ENCODE peak calls at places on chromosomes 1 and 21, in six cellular contexts. M is CD8-positive, alpha-beta T cell; G is uterus; O is mesendoderm; L is psoas muscle; H is aorta. D is an unnamed sample.

GRCh38 chr21:40204956-40205355 is 337.7 kb downstream of the PCP4 start:
- DNase-seq in M (no peak), G (no peak), O (no peak), L (no peak), H (no peak), D (no peak)

GRCh38 chr21:15014220-15014619 is 50.6 kb downstream of the NRIP1 start:
- DNase-seq in M (no peak), G (no peak), O (no peak), L (no peak), H (no peak), D (no peak)

GRCh38 chr1:41619511-41620364 is 135.3 kb upstream of the EDN2 start:
- DNase-seq in M (no peak), G (no peak), O (peak), L (no peak), H (peak), D (no peak)

GRCh38 chr1:119275145-119275929 is 93.2 kb upstream of the HAO2 start:
- DNase-seq in M (no peak), G (peak), O (peak), L (no peak), H (no peak), D (peak)

GRCh38 chr21:17083084-17083483 is 429.8 kb upstream of the CXADR start:
- DNase-seq in M (no peak), G (no peak), O (peak), L (no peak), H (no peak), D (no peak)

GRCh38 chr1:179166663-179167417 is 62.6 kb downstream of the ABL2 start:
- DNase-seq in M (no peak), G (no peak), O (no peak), L (no peak), H (no peak), D (no peak)

GRCh38 chr1:29311352-29312030 is 75.2 kb downstream of the PTPRU start:
- DNase-seq in M (no peak), G (peak), O (no peak), L (no peak), H (no peak), D (no peak)

GRCh38 chr1:93753766-93754763 is 72.4 kb upstream of the BCAR3 start:
- DNase-seq in M (no peak), G (no peak), O (no peak), L (no peak), H (no peak), D (no peak)

GRCh38 chr1:228459091-228459993 is 27.8 kb upstream of the RNF187 start:
- DNase-seq in M (peak), G (peak), O (peak), L (peak), H (peak), D (no peak)

GRCh38 chr1:220294754-220295419 is 22.6 kb upstream of the RAB3GAP2 start:
- DNase-seq in M (no peak), G (no peak), O (no peak), L (no peak), H (no peak), D (no peak)

GRCh38 chr1:186442651-186443114 is 18.2 kb downstream of the PDC start:
- DNase-seq in M (no peak), G (no peak), O (no peak), L (no peak), H (no peak), D (no peak)

GRCh38 chr1:19074361-19074901 is 118.0 kb upstream of the IFFO2 start:
- DNase-seq in M (peak), G (no peak), O (no peak), L (no peak), H (peak), D (no peak)

GRCh38 chr1:184513966-184514365 is 127.1 kb downstream of the C1orf21 start:
- DNase-seq in M (no peak), G (peak), O (peak), L (peak), H (peak), D (no peak)

GRCh38 chr1:13517193-13517812 is 3.5 kb upstream of the LRRC38 start:
- DNase-seq in M (no peak), G (no peak), O (peak), L (no peak), H (no peak), D (no peak)

GRCh38 chr1:10936998-10937901 is 75.2 kb upstream of the TARDBP start:
- DNase-seq in M (no peak), G (no peak), O (no peak), L (no peak), H (no peak), D (no peak)

GRCh38 chr1:147110872-147111271 is 61.4 kb downstream of the PRKAB2 start:
- DNase-seq in M (no peak), G (no peak), O (no peak), L (no peak), H (no peak), D (no peak)

GRCh38 chr1:89962024-89962741 is 32.7 kb upstream of the ZNF326 start:
- DNase-seq in M (no peak), G (no peak), O (no peak), L (no peak), H (no peak), D (no peak)

GRCh38 chr1:198449727-198450433 is 90.6 kb downstream of the ATP6V1G3 start:
- DNase-seq in M (no peak), G (no peak), O (no peak), L (no peak), H (no peak), D (no peak)

GRCh38 chr1:63864224-63864623 is 90.4 kb downstream of the ROR1 start:
- DNase-seq in M (no peak), G (no peak), O (no peak), L (no peak), H (no peak), D (no peak)

GRCh38 chr1:98322966-98323365 is 338.6 kb upstream of the SNX7 start:
- DNase-seq in M (no peak), G (no peak), O (no peak), L (no peak), H (no peak), D (no peak)

GRCh38 chr1:17414022-17414421 is 25.5 kb downstream of the RCC2 start:
- DNase-seq in M (no peak), G (no peak), O (no peak), L (no peak), H (no peak), D (no peak)

GRCh38 chr1:192158181-192158580 is at the start of gene RGS18:
- DNase-seq in M (no peak), G (no peak), O (no peak), L (no peak), H (no peak), D (no peak)

GRCh38 chr21:37341254-37341960 is 25.2 kb upstream of the DYRK1A start:
- DNase-seq in M (no peak), G (no peak), O (no peak), L (no peak), H (no peak), D (no peak)

GRCh38 chr21:31710586-31710985 is 21.3 kb downstream of the SCAF4 start:
- DNase-seq in M (no peak), G (no peak), O (no peak), L (no peak), H (no peak), D (no peak)

GRCh38 chr1:86247553-86248279 is 91.1 kb upstream of the COL24A1 start:
- DNase-seq in M (no peak), G (no peak), O (no peak), L (no peak), H (no peak), D (no peak)

GRCh38 chr1:159071970-159072582 is 4.5 kb downstream of the AIM2 start:
- DNase-seq in M (no peak), G (no peak), O (peak), L (no peak), H (no peak), D (peak)

GRCh38 chr1:45512641-45513054 is 9.0 kb downstream of the PRDX1 start:
- DNase-seq in M (peak), G (peak), O (peak), L (peak), H (no peak), D (peak)

GRCh38 chr1:68047659-68048026 is 2.8 kb downstream of the DIRAS3 start:
- DNase-seq in M (no peak), G (no peak), O (no peak), L (no peak), H (no peak), D (no peak)

GRCh38 chr1:34924759-34925555 is 4.5 kb downstream of the DLGAP3 start:
- DNase-seq in M (peak), G (peak), O (peak), L (peak), H (peak), D (no peak)

GRCh38 chr1:23660671-23661070 is 30.9 kb upstream of the RPL11 start:
- DNase-seq in M (no peak), G (no peak), O (no peak), L (no peak), H (no peak), D (no peak)

GRCh38 chr1:154407866-154408777 is 3.0 kb downstream of the IL6R start:
- DNase-seq in M (no peak), G (peak), O (peak), L (no peak), H (peak), D (no peak)

GRCh38 chr1:67791686-67792475 is 41.4 kb downstream of the GNG12 start:
- DNase-seq in M (no peak), G (peak), O (peak), L (no peak), H (no peak), D (no peak)

GRCh38 chr1:162635418-162635817 is 3.2 kb downstream of the DDR2 start:
- DNase-seq in M (no peak), G (no peak), O (no peak), L (no peak), H (no peak), D (no peak)

GRCh38 chr1:162632234-162632666 is at the start of gene DDR2:
- DNase-seq in M (no peak), G (peak), O (peak), L (peak), H (peak), D (no peak)

GRCh38 chr1:162633327-162633762 is 1.1 kb downstream of the DDR2 start:
- DNase-seq in M (no peak), G (no peak), O (peak), L (no peak), H (no peak), D (no peak)

GRCh38 chr1:162631546-162632233 is 574 bp upstream of the DDR2 start:
- DNase-seq in M (no peak), G (peak), O (no peak), L (peak), H (no peak), D (no peak)

GRCh38 chr1:162632743-162633326 is 571 bp downstream of the DDR2 start:
- DNase-seq in M (no peak), G (peak), O (peak), L (no peak), H (no peak), D (no peak)
- H3K27ac ChIP-seq in M (no peak), G (peak), O (no peak), L (peak), H (peak), D (peak)

GRCh38 chr1:31934251-31934650 is 3.9 kb downstream of the PTP4A2 start:
- DNase-seq in M (no peak), G (no peak), O (no peak), L (no peak), H (no peak), D (no peak)
- H3K27ac ChIP-seq in M (no peak), G (peak), O (no peak), L (peak), H (no peak), D (no peak)

GRCh38 chr1:180927841-180928240 is 15.1 kb downstream of the KIAA1614 start:
- DNase-seq in M (no peak), G (no peak), O (no peak), L (no peak), H (no peak), D (peak)
- H3K27ac ChIP-seq in M (no peak), G (peak), O (no peak), L (no peak), H (no peak), D (peak)

DNA sequence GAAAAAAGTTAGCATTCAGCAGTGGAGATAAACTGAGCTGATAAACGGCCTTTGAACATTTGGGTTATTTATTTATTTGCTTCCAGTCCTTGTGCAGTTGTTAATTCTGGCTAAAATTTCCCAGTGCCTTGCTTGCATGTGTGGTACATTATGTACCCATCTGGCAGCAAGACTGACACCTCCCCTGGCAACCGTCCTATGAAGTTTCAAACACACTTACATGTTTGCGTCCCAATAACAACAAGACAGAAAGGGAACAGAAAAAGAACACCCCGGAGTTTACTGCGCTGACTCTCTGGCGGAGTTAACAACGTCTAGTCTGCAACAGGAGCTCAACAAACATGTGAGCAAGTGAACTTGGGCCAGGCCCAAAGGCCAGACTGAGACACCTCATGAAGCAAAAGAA is 33.6 kb downstream of the TRABD2B start:
- DNase-seq in M (no peak), G (no peak), O (no peak), L (no peak), H (no peak), D (no peak)
- H3K27ac ChIP-seq in M (no peak), G (no peak), O (no peak), L (no peak), H (peak), D (no peak)

GRCh38 chr1:206828061-206828460 is 37.4 kb upstream of the IL20 start:
- DNase-seq in M (no peak), G (no peak), O (no peak), L (no peak), H (no peak), D (no peak)

GRCh38 chr1:206831605-206832004 is 33.8 kb upstream of the IL20 start:
- DNase-seq in M (no peak), G (no peak), O (no peak), L (no peak), H (no peak), D (no peak)

GRCh38 chr1:206828765-206829164 is 36.7 kb upstream of the IL20 start:
- DNase-seq in M (no peak), G (no peak), O (peak), L (no peak), H (no peak), D (no peak)

GRCh38 chr1:206829875-206830274 is 35.5 kb upstream of the IL20 start:
- DNase-seq in M (no peak), G (no peak), O (no peak), L (no peak), H (no peak), D (no peak)

DNA sequence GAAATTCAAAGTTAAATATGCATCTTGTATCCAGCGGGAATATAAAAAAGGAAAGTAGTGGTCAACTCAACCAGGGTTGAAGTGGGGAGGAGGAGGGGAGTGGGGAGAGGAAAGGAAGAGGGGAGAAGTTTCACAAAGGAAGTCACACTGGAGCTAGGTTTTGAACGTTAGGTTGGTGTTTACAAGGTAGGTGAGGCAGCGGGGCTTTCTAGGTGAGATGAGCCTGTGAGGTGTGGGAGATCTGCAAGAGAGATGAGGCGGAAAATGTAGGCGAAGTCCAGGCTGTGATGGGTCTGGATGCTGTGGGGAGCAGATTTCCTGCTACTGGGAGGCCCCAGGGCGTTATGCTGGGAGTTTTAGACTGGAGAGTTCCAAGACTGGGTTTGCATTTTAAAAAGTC is 36.1 kb upstream of the IL20 start:
- DNase-seq in M (peak), G (no peak), O (no peak), L (no peak), H (no peak), D (no peak)
- H3K27ac ChIP-seq in M (no peak), G (no peak), O (no peak), L (no peak), H (no peak), D (no peak)

GRCh38 chr1:150796374-150796773 is 11.7 kb downstream of the CTSK start:
- DNase-seq in M (no peak), G (no peak), O (no peak), L (no peak), H (no peak), D (no peak)
- H3K27ac ChIP-seq in M (no peak), G (no peak), O (no peak), L (no peak), H (no peak), D (no peak)

DNA sequence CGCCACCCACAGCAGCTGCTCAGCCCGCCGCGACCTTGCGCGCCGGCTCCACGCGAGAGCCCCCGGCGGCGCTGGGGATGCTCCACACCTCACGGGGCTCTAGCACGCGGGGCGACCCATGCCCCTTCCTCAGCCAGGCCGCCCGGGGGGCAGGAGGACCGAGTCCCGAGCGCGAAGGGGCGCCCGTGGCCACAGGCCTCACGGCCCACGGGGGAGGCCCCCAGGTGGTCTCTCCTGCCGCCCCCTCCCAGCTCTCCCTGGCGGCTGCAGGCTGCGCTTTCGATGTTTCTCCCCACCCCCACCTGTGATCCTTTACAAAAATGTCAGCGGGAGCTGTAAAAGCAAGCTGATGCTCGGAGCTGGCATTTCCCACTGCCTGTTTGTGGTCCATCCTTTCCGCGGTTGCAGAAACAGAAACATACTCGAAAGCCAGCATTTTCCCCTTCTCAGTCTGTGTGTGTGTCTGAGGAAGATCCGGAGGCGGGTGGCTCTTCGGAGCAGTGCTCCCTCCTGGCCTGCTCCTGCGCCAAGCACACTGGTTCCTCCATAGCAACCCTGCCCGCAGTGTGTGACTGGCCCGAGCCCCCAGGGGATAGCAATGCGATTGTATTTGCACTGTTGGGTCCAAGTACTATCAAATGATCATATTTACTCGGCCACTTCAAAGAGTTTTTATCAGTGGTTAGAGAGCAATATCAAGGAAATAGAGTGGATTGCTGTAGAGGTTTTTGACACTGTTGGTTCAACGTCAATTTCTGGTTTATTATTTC is 2.1 kb downstream of the KIF26B start:
- DNase-seq in M (no peak), G (no peak), O (peak), L (no peak), H (no peak), D (no peak)
- H3K27ac ChIP-seq in M (no peak), G (no peak), O (peak), L (no peak), H (no peak), D (no peak)

GRCh38 chr21:28882345-28882744 is 110.3 kb downstream of the LTN1 start:
- DNase-seq in M (no peak), G (no peak), O (no peak), L (no peak), H (no peak), D (no peak)

GRCh38 chr21:28884976-28885852 is 107.5 kb downstream of the LTN1 start:
- DNase-seq in M (peak), G (peak), O (peak), L (peak), H (peak), D (peak)

GRCh38 chr21:28884481-28884880 is 108.2 kb downstream of the LTN1 start:
- DNase-seq in M (no peak), G (no peak), O (peak), L (no peak), H (no peak), D (no peak)

GRCh38 chr21:28885853-28886177 is 106.9 kb downstream of the LTN1 start:
- DNase-seq in M (no peak), G (peak), O (no peak), L (no peak), H (no peak), D (no peak)

DNA sequence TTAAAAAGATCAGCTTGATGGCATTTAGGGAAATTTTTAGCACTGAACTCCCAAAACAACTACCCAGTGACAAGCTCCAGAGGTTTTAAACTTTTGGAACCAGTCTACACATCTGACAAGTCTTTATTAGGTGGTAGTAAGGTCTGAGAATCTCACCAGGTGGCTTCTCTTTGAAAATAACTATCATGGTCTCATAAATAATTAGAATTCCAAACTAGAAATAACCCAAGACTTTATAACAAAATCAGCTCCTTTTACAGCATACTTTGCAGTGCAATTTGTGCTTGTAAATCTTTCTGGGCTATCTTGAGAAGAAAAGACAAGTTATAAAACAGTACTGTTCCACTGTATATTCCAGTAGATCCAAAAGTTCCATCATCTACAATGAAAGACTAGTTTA is 108.7 kb downstream of the LTN1 start:
- DNase-seq in M (no peak), G (no peak), O (no peak), L (no peak), H (no peak), D (no peak)
- H3K27ac ChIP-seq in M (no peak), G (peak), O (no peak), L (no peak), H (no peak), D (peak)

GRCh38 chr1:117120774-117121588 is 568 bp downstream of the TRIM45 start:
- DNase-seq in M (no peak), G (no peak), O (peak), L (no peak), H (no peak), D (no peak)
- H3K27ac ChIP-seq in M (no peak), G (peak), O (no peak), L (peak), H (peak), D (peak)

GRCh38 chr21:39136711-39137110 is 46.5 kb downstream of the PSMG1 start:
- DNase-seq in M (no peak), G (no peak), O (no peak), L (no peak), H (no peak), D (no peak)
- H3K27ac ChIP-seq in M (no peak), G (peak), O (no peak), L (no peak), H (no peak), D (no peak)

D was measured in substantia nigra.